ENCODE peak calls at places on chromosomes 16 and 17, in ten cellular contexts. One of them, this sample, is unnamed.

GRCh38 chr17:51427259-51428255 is 167.2 kb downstream of the UTP18 start:
- DNase-seq in uterus: no peak
- DNase-seq in CD8-positive, alpha-beta T cell: peak
- DNase-seq in PC-3: no peak
- DNase-seq in CD8-positive, alpha-beta memory T cell: peak
- DNase-seq in effector memory CD4-positive, alpha-beta T cell: peak
- DNase-seq in tibial artery: no peak
- DNase-seq in transverse colon: no peak
- DNase-seq in cardiac muscle cell: no peak
- DNase-seq in upper lobe of right lung: no peak
- DNase-seq in this sample: peak

GRCh38 chr16:30953511-30954124 is 3.9 kb upstream of the SETD1A start:
- DNase-seq in uterus: peak
- DNase-seq in CD8-positive, alpha-beta T cell: peak
- DNase-seq in PC-3: peak
- DNase-seq in CD8-positive, alpha-beta memory T cell: peak
- DNase-seq in effector memory CD4-positive, alpha-beta T cell: peak
- DNase-seq in tibial artery: no peak
- DNase-seq in transverse colon: peak
- DNase-seq in cardiac muscle cell: peak
- DNase-seq in upper lobe of right lung: peak
- DNase-seq in this sample: peak

GRCh38 chr17:79612468-79613194 is 1.8 kb upstream of the RBFOX3 start:
- DNase-seq in uterus: no peak
- DNase-seq in CD8-positive, alpha-beta T cell: peak
- DNase-seq in PC-3: peak
- DNase-seq in CD8-positive, alpha-beta memory T cell: no peak
- DNase-seq in effector memory CD4-positive, alpha-beta T cell: no peak
- DNase-seq in tibial artery: no peak
- DNase-seq in transverse colon: peak
- DNase-seq in cardiac muscle cell: peak
- DNase-seq in upper lobe of right lung: peak
- DNase-seq in this sample: peak

GRCh38 chr16:5381481-5381880 is 283.9 kb upstream of the EEF2KMT start:
- DNase-seq in uterus: no peak
- DNase-seq in CD8-positive, alpha-beta T cell: no peak
- DNase-seq in PC-3: no peak
- DNase-seq in CD8-positive, alpha-beta memory T cell: no peak
- DNase-seq in effector memory CD4-positive, alpha-beta T cell: no peak
- DNase-seq in tibial artery: no peak
- DNase-seq in transverse colon: no peak
- DNase-seq in cardiac muscle cell: no peak
- DNase-seq in upper lobe of right lung: no peak
- DNase-seq in this sample: no peak

GRCh38 chr16:12178251-12178990 is 201.9 kb downstream of the SNX29 start:
- DNase-seq in uterus: peak
- DNase-seq in CD8-positive, alpha-beta T cell: no peak
- DNase-seq in PC-3: no peak
- DNase-seq in CD8-positive, alpha-beta memory T cell: no peak
- DNase-seq in effector memory CD4-positive, alpha-beta T cell: no peak
- DNase-seq in tibial artery: no peak
- DNase-seq in transverse colon: peak
- DNase-seq in cardiac muscle cell: no peak
- DNase-seq in upper lobe of right lung: no peak
- DNase-seq in this sample: no peak

GRCh38 chr16:69711115-69711740 is 15.1 kb downstream of the NQO1 start:
- DNase-seq in uterus: peak
- DNase-seq in CD8-positive, alpha-beta T cell: no peak
- DNase-seq in PC-3: peak
- DNase-seq in CD8-positive, alpha-beta memory T cell: no peak
- DNase-seq in effector memory CD4-positive, alpha-beta T cell: no peak
- DNase-seq in tibial artery: no peak
- DNase-seq in transverse colon: peak
- DNase-seq in cardiac muscle cell: no peak
- DNase-seq in upper lobe of right lung: peak
- DNase-seq in this sample: no peak

GRCh38 chr16:30660424-30661251 is 2.4 kb downstream of the FBRS start:
- DNase-seq in uterus: no peak
- DNase-seq in CD8-positive, alpha-beta T cell: peak
- DNase-seq in PC-3: no peak
- DNase-seq in CD8-positive, alpha-beta memory T cell: peak
- DNase-seq in effector memory CD4-positive, alpha-beta T cell: peak
- DNase-seq in tibial artery: no peak
- DNase-seq in transverse colon: peak
- DNase-seq in cardiac muscle cell: no peak
- DNase-seq in upper lobe of right lung: no peak
- DNase-seq in this sample: peak

GRCh38 chr17:3916825-3917224 is 560 bp upstream of the P2RX1 start:
- DNase-seq in uterus: no peak
- DNase-seq in CD8-positive, alpha-beta T cell: no peak
- DNase-seq in PC-3: no peak
- DNase-seq in CD8-positive, alpha-beta memory T cell: no peak
- DNase-seq in effector memory CD4-positive, alpha-beta T cell: no peak
- DNase-seq in tibial artery: no peak
- DNase-seq in transverse colon: no peak
- DNase-seq in cardiac muscle cell: no peak
- DNase-seq in upper lobe of right lung: no peak
- DNase-seq in this sample: no peak

GRCh38 chr17:83179811-83180210 is 100.4 kb downstream of the METRNL start:
- DNase-seq in uterus: no peak
- DNase-seq in CD8-positive, alpha-beta T cell: no peak
- DNase-seq in PC-3: no peak
- DNase-seq in CD8-positive, alpha-beta memory T cell: no peak
- DNase-seq in effector memory CD4-positive, alpha-beta T cell: no peak
- DNase-seq in tibial artery: no peak
- DNase-seq in transverse colon: no peak
- DNase-seq in cardiac muscle cell: no peak
- DNase-seq in upper lobe of right lung: no peak
- DNase-seq in this sample: no peak

GRCh38 chr16:86960266-86960665 is 356.9 kb downstream of the C16orf95 start:
- DNase-seq in uterus: no peak
- DNase-seq in CD8-positive, alpha-beta T cell: no peak
- DNase-seq in PC-3: no peak
- DNase-seq in CD8-positive, alpha-beta memory T cell: no peak
- DNase-seq in effector memory CD4-positive, alpha-beta T cell: no peak
- DNase-seq in tibial artery: no peak
- DNase-seq in transverse colon: no peak
- DNase-seq in cardiac muscle cell: no peak
- DNase-seq in upper lobe of right lung: no peak
- DNase-seq in this sample: no peak

GRCh38 chr17:70520447-70520846 is 351.1 kb downstream of the KCNJ2 start:
- DNase-seq in uterus: no peak
- DNase-seq in CD8-positive, alpha-beta T cell: no peak
- DNase-seq in PC-3: no peak
- DNase-seq in CD8-positive, alpha-beta memory T cell: no peak
- DNase-seq in effector memory CD4-positive, alpha-beta T cell: no peak
- DNase-seq in tibial artery: no peak
- DNase-seq in transverse colon: no peak
- DNase-seq in cardiac muscle cell: no peak
- DNase-seq in upper lobe of right lung: no peak
- DNase-seq in this sample: no peak

GRCh38 chr16:9665851-9666271 is 516.4 kb downstream of the GRIN2A start:
- DNase-seq in uterus: no peak
- DNase-seq in CD8-positive, alpha-beta T cell: no peak
- DNase-seq in PC-3: peak
- DNase-seq in CD8-positive, alpha-beta memory T cell: no peak
- DNase-seq in effector memory CD4-positive, alpha-beta T cell: no peak
- DNase-seq in tibial artery: no peak
- DNase-seq in transverse colon: peak
- DNase-seq in cardiac muscle cell: no peak
- DNase-seq in upper lobe of right lung: no peak
- DNase-seq in this sample: no peak

DNA sequence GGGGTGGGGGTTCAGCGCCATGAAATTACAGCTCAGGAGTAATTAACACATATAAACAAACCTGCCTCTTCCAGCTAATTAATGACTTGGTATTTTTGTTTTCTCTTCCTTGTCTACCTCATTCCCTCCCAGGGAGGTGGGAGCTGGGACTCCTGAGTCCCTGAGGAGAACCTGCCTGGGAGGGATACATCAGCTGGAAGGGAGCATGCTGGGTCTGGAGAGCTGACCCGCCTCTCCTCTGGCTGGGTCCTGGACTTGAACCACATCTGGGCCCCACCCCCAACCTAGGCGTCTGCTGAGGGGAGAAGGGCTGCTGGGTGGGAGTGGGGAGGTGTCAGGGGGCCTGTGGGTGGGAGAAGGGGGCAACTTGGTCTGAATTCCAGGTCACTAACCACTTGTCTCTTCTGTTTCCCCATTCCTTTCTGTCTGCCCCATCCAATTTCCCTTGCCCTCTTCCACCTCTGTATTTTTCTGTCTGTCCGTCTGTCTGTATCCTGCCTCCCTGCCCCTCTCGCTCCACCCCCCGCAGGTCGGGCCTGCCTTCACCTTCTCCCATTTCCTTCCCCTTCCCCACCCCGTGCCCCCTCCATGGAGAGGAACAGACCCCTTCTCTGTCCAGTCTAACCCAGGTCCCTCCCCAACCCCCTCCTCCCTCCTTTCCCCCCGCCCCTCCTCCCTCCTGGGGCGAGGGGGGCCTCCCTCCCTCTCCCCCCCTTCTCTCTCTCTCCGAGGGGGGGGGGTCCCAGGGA is at the start of gene NLGN2:
- DNase-seq in uterus: no peak
- DNase-seq in CD8-positive, alpha-beta T cell: no peak
- DNase-seq in PC-3: no peak
- DNase-seq in CD8-positive, alpha-beta memory T cell: no peak
- DNase-seq in effector memory CD4-positive, alpha-beta T cell: no peak
- DNase-seq in tibial artery: no peak
- DNase-seq in transverse colon: no peak
- DNase-seq in cardiac muscle cell: no peak
- DNase-seq in upper lobe of right lung: no peak
- DNase-seq in this sample: no peak
- H3K4me3 ChIP-seq in uterus: no peak
- H3K4me3 ChIP-seq in CD8-positive, alpha-beta T cell: no peak
- H3K4me3 ChIP-seq in PC-3: no peak
- H3K4me3 ChIP-seq in CD8-positive, alpha-beta memory T cell: no peak
- H3K4me3 ChIP-seq in effector memory CD4-positive, alpha-beta T cell: no peak
- H3K4me3 ChIP-seq in tibial artery: no peak
- H3K4me3 ChIP-seq in transverse colon: no peak
- H3K4me3 ChIP-seq in cardiac muscle cell: no peak
- H3K4me3 ChIP-seq in upper lobe of right lung: no peak
- H3K4me3 ChIP-seq in this sample: no peak

GRCh38 chr16:3143598-3144330 is 8.9 kb downstream of the ZNF213 start:
- DNase-seq in uterus: no peak
- DNase-seq in CD8-positive, alpha-beta T cell: no peak
- DNase-seq in PC-3: no peak
- DNase-seq in CD8-positive, alpha-beta memory T cell: no peak
- DNase-seq in effector memory CD4-positive, alpha-beta T cell: no peak
- DNase-seq in tibial artery: no peak
- DNase-seq in transverse colon: peak
- DNase-seq in cardiac muscle cell: no peak
- DNase-seq in upper lobe of right lung: no peak
- DNase-seq in this sample: no peak
- H3K27ac ChIP-seq in uterus: no peak
- H3K27ac ChIP-seq in CD8-positive, alpha-beta T cell: no peak
- H3K27ac ChIP-seq in PC-3: no peak
- H3K27ac ChIP-seq in CD8-positive, alpha-beta memory T cell: no peak
- H3K27ac ChIP-seq in effector memory CD4-positive, alpha-beta T cell: no peak
- H3K27ac ChIP-seq in tibial artery: no peak
- H3K27ac ChIP-seq in transverse colon: peak
- H3K27ac ChIP-seq in cardiac muscle cell: no peak
- H3K27ac ChIP-seq in upper lobe of right lung: no peak
- H3K27ac ChIP-seq in this sample: no peak

DNA sequence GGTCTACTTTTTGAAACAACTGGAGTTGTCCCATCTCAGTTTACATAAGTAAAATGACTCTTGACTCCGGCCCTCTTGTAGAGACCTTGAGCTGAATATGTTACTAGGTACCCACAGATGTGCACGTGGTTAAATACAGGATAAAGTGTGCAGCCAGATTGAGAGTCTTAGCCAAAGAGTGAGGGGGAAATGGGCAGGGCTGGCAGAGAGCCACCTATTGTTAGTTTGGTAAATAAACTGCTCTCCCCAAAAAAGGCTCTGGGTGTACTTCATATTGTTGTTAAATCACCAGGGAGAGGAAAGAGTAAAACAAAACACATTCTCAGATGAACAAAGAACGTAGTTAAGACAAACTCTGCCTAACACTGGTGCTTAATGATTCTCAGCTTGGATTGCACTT is 20.3 kb downstream of the G6PC1 start:
- DNase-seq in uterus: peak
- DNase-seq in CD8-positive, alpha-beta T cell: no peak
- DNase-seq in PC-3: no peak
- DNase-seq in CD8-positive, alpha-beta memory T cell: no peak
- DNase-seq in effector memory CD4-positive, alpha-beta T cell: no peak
- DNase-seq in tibial artery: no peak
- DNase-seq in transverse colon: no peak
- DNase-seq in cardiac muscle cell: no peak
- DNase-seq in upper lobe of right lung: no peak
- DNase-seq in this sample: no peak
- H3K4me3 ChIP-seq in uterus: no peak
- H3K4me3 ChIP-seq in CD8-positive, alpha-beta T cell: no peak
- H3K4me3 ChIP-seq in PC-3: no peak
- H3K4me3 ChIP-seq in CD8-positive, alpha-beta memory T cell: no peak
- H3K4me3 ChIP-seq in effector memory CD4-positive, alpha-beta T cell: no peak
- H3K4me3 ChIP-seq in tibial artery: no peak
- H3K4me3 ChIP-seq in transverse colon: no peak
- H3K4me3 ChIP-seq in cardiac muscle cell: no peak
- H3K4me3 ChIP-seq in upper lobe of right lung: no peak
- H3K4me3 ChIP-seq in this sample: no peak

DNA sequence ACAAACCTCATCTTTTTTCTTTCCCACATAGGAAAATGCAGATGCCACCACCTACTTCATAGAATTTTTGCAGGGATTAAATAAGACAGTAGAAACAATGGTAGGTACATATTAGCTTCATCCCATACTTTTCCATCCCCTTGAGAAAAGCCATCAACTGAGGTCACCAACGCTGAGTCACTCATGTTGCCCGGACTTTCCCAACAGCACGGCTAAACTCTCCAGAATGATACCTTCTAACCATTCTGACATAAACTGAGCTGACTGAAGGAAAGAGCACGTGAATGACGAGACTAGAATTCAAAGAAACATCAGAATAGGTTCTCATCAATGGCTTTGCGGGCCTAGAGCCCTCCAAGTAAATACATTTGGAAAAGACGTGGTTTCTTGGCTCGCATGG is 146.0 kb upstream of the RCVRN start:
- DNase-seq in uterus: no peak
- DNase-seq in CD8-positive, alpha-beta T cell: no peak
- DNase-seq in PC-3: no peak
- DNase-seq in CD8-positive, alpha-beta memory T cell: no peak
- DNase-seq in effector memory CD4-positive, alpha-beta T cell: no peak
- DNase-seq in tibial artery: peak
- DNase-seq in transverse colon: no peak
- DNase-seq in cardiac muscle cell: no peak
- DNase-seq in upper lobe of right lung: no peak
- DNase-seq in this sample: no peak
- H3K27ac ChIP-seq in uterus: peak
- H3K27ac ChIP-seq in CD8-positive, alpha-beta T cell: no peak
- H3K27ac ChIP-seq in PC-3: no peak
- H3K27ac ChIP-seq in CD8-positive, alpha-beta memory T cell: no peak
- H3K27ac ChIP-seq in effector memory CD4-positive, alpha-beta T cell: no peak
- H3K27ac ChIP-seq in tibial artery: no peak
- H3K27ac ChIP-seq in transverse colon: peak
- H3K27ac ChIP-seq in cardiac muscle cell: no peak
- H3K27ac ChIP-seq in upper lobe of right lung: no peak
- H3K27ac ChIP-seq in this sample: no peak

DNA sequence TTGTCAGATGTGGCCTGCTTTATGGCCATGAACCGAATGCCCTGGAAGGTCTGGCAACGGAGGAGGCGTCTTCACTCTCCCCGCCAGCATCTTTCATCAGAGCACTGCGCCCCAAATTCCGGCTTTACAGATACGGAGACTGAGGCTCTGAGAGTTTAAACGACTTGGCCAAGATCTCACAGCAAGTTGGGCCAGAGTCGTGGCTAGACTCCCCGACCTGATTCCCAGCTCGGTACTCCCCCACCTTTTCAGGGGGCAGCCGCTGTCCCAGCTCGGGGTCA is 1.7 kb downstream of the NGFR start:
- DNase-seq in uterus: no peak
- DNase-seq in CD8-positive, alpha-beta T cell: peak
- DNase-seq in PC-3: no peak
- DNase-seq in CD8-positive, alpha-beta memory T cell: no peak
- DNase-seq in effector memory CD4-positive, alpha-beta T cell: no peak
- DNase-seq in tibial artery: no peak
- DNase-seq in transverse colon: no peak
- DNase-seq in cardiac muscle cell: no peak
- DNase-seq in upper lobe of right lung: no peak
- DNase-seq in this sample: no peak
- H3K4me3 ChIP-seq in uterus: peak
- H3K4me3 ChIP-seq in CD8-positive, alpha-beta T cell: peak
- H3K4me3 ChIP-seq in PC-3: peak
- H3K4me3 ChIP-seq in CD8-positive, alpha-beta memory T cell: peak
- H3K4me3 ChIP-seq in effector memory CD4-positive, alpha-beta T cell: peak
- H3K4me3 ChIP-seq in tibial artery: peak
- H3K4me3 ChIP-seq in transverse colon: peak
- H3K4me3 ChIP-seq in cardiac muscle cell: peak
- H3K4me3 ChIP-seq in upper lobe of right lung: peak
- H3K4me3 ChIP-seq in this sample: peak